ENCODE peak calls at places on chromosome 22, in five cellular contexts. D is GM12892; W is T-helper 2 cell; H is stimulated activated CD8-positive, alpha-beta memory T cell treated with anti-CD3 and anti-CD28 coated beads, Interleukin-12 subunit alpha, Interleukin-12 subunit beta, amount 100 ng/mL, for 4 hours; N is NCI-H446 treated with DMSO at 0.1 percent for 48 hours. Y is an unnamed sample.

GRCh38 chr22:45251828-45252227 is 11.1 kb upstream of the KIAA0930 start:
- DNase-seq in D (no peak), H (no peak), N (no peak), W (no peak), Y (no peak)

GRCh38 chr22:24059121-24059520 is 48.0 kb downstream of the CABIN1 start:
- DNase-seq in D (no peak), H (no peak), W (no peak), N (no peak), Y (no peak)

GRCh38 chr22:50527921-50528681 is 1.7 kb downstream of the TYMP start:
- DNase-seq in H (no peak), N (no peak), D (no peak), W (no peak), Y (no peak)

GRCh38 chr22:27489265-27489675 is 312.3 kb downstream of the MN1 start:
- DNase-seq in N (no peak), W (no peak), D (no peak), H (no peak), Y (no peak)

GRCh38 chr22:44691796-44692661 is 10.0 kb upstream of the PRR5 start:
- DNase-seq in W (no peak), D (no peak), N (no peak), H (no peak), Y (no peak)

GRCh38 chr22:44351685-44352377 is 39.1 kb upstream of the SHISAL1 start:
- DNase-seq in H (no peak), D (no peak), N (no peak), W (no peak), Y (no peak)

GRCh38 chr22:17803871-17804270 is 29.6 kb upstream of the BID start:
- DNase-seq in H (no peak), D (no peak), N (no peak), W (no peak), Y (no peak)

GRCh38 chr22:20014526-20015186 is 2.0 kb downstream of the ARVCF start:
- DNase-seq in D (no peak), N (peak), W (no peak), H (no peak), Y (no peak)

GRCh38 chr22:25966448-25966913 is 202.8 kb upstream of the SEZ6L start:
- DNase-seq in D (no peak), H (no peak), W (no peak), N (no peak), Y (no peak)

GRCh38 chr22:48834404-48834803 is 993.3 kb downstream of the BRD1 start:
- DNase-seq in W (no peak), H (no peak), N (no peak), D (no peak), Y (no peak)

GRCh38 chr22:33350391-33350955 is 292.3 kb upstream of the SYN3 start:
- DNase-seq in D (no peak), W (no peak), N (no peak), H (no peak), Y (no peak)

GRCh38 chr22:47994899-47995573 is 1232.6 kb downstream of the TBC1D22A start:
- DNase-seq in D (no peak), H (no peak), W (no peak), N (no peak), Y (no peak)

GRCh38 chr22:38236786-38237185 is 35.0 kb downstream of the MAFF start:
- DNase-seq in W (no peak), H (no peak), N (no peak), D (no peak), Y (no peak)

GRCh38 chr22:31344369-31345330 is 1.5 kb downstream of the PATZ1 start:
- DNase-seq in W (peak), D (no peak), N (no peak), H (peak), Y (no peak)

GRCh38 chr22:44045171-44045570 is 21.1 kb downstream of the PARVB start:
- DNase-seq in D (no peak), N (no peak), W (no peak), H (no peak), Y (no peak)

GRCh38 chr22:37801946-37802309 is 5.8 kb upstream of the GCAT start:
- DNase-seq in D (no peak), W (no peak), H (no peak), N (no peak), Y (no peak)

GRCh38 chr22:17917490-17917983 is 106.8 kb downstream of the MICAL3 start:
- DNase-seq in D (no peak), N (no peak), W (no peak), H (no peak), Y (peak)

Y was measured in GM10248.